ENCODE peak calls at places on chromosomes 12 and 14, in ten cellular contexts. Q, W, I, A, B, G, Z, E, J and F are unnamed samples.

GRCh38 chr14:84197704-84198103 is 1332.2 kb upstream of the FLRT2 start:
- DNase-seq in Q (no peak), W (no peak), I (no peak), A (no peak), B (no peak), G (no peak), Z (no peak), E (no peak), J (no peak), F (no peak)

GRCh38 chr14:79161576-79161975 is 991.4 kb downstream of the NRXN3 start:
- DNase-seq in Q (peak; percentile 14), W (no peak), I (peak; percentile 1), A (no peak), B (no peak), G (no peak), Z (no peak), E (peak; percentile 16), J (no peak), F (no peak)

GRCh38 chr12:52382854-52383253 is 2.6 kb downstream of the KRT84 start:
- DNase-seq in Q (no peak), W (no peak), I (no peak), A (no peak), B (no peak), G (no peak), Z (no peak), E (no peak), J (no peak), F (no peak)

GRCh38 chr14:75561013-75561432 is 17.4 kb upstream of the FLVCR2 start:
- DNase-seq in Q (peak; percentile 71), W (peak; percentile 59), I (peak; percentile 98), A (peak; percentile 58), B (no peak), G (no peak), Z (no peak), E (peak; percentile 87), J (peak; percentile 75), F (peak; percentile 87)

GRCh38 chr12:93699271-93700141 is 22.3 kb downstream of the CRADD start:
- DNase-seq in Q (no peak), W (no peak), I (no peak), A (no peak), B (peak; percentile 64), G (no peak), Z (no peak), E (no peak), J (no peak), F (no peak)

GRCh38 chr14:45051180-45051579 is 32.7 kb upstream of the PRPF39 start:
- DNase-seq in Q (no peak), W (no peak), I (no peak), A (no peak), B (no peak), G (no peak), Z (no peak), E (no peak), J (no peak), F (no peak)

GRCh38 chr12:10189653-10190052 is 10.8 kb downstream of the TMEM52B start:
- DNase-seq in Q (no peak), W (no peak), I (peak; percentile 41), A (no peak), B (no peak), G (no peak), Z (no peak), E (no peak), J (no peak), F (no peak)

GRCh38 chr12:56840922-56841321 is 77.8 kb downstream of the HSD17B6 start:
- DNase-seq in Q (no peak), W (no peak), I (no peak), A (no peak), B (no peak), G (no peak), Z (no peak), E (no peak), J (no peak), F (no peak)

GRCh38 chr14:104221636-104222375 is 83.4 kb downstream of the KIF26A start:
- DNase-seq in Q (no peak), W (no peak), I (no peak), A (no peak), B (no peak), G (no peak), Z (no peak), E (no peak), J (peak; percentile 10), F (no peak)

GRCh38 chr14:65296402-65296801 is 116.1 kb upstream of the FUT8 start:
- DNase-seq in Q (no peak), W (no peak), I (no peak), A (no peak), B (no peak), G (no peak), Z (no peak), E (no peak), J (no peak), F (no peak)

GRCh38 chr12:2049604-2050540 is 2.9 kb upstream of the CACNA1C start:
- DNase-seq in Q (no peak), W (no peak), I (no peak), A (no peak), B (no peak), G (no peak), Z (no peak), E (no peak), J (no peak), F (no peak)

GRCh38 chr12:6326316-6326959 is 15.4 kb downstream of the TNFRSF1A start:
- DNase-seq in Q (peak; percentile 40), W (no peak), I (no peak), A (no peak), B (no peak), G (no peak), Z (no peak), E (peak; percentile 77), J (peak; percentile 74), F (peak; percentile 57)

GRCh38 chr14:68569970-68570409 is 222.9 kb downstream of the ZFP36L1 start:
- DNase-seq in Q (no peak), W (no peak), I (no peak), A (no peak), B (no peak), G (no peak), Z (no peak), E (no peak), J (no peak), F (no peak)

GRCh38 chr12:52058631-52059324 is 7.5 kb downstream of the NR4A1 start:
- DNase-seq in Q (no peak), W (no peak), I (no peak), A (no peak), B (no peak), G (no peak), Z (no peak), E (no peak), J (no peak), F (no peak)

GRCh38 chr12:89542912-89543592 is 17.2 kb upstream of the POC1B start:
- DNase-seq in Q (peak; percentile 77), W (peak; percentile 78), I (peak; percentile 62), A (peak; percentile 54), B (no peak), G (peak; percentile 15), Z (peak; percentile 18), E (peak; percentile 77), J (peak; percentile 79), F (peak; percentile 77)

GRCh38 chr12:55637467-55637866 is 775 bp downstream of the OR10P1 start:
- DNase-seq in Q (peak; percentile 62), W (no peak), I (no peak), A (no peak), B (no peak), G (no peak), Z (no peak), E (no peak), J (no peak), F (no peak)

GRCh38 chr14:102323102-102323501 is 3.6 kb downstream of the ZNF839 start:
- DNase-seq in Q (peak; percentile 47), W (peak; percentile 54), I (peak; percentile 49), A (peak; percentile 84), B (peak; percentile 62), G (no peak), Z (no peak), E (no peak), J (peak; percentile 59), F (peak; percentile 72)

GRCh38 chr12:93361159-93361919 is 16.4 kb upstream of the NUDT4 start:
- DNase-seq in Q (no peak), W (no peak), I (no peak), A (no peak), B (no peak), G (no peak), Z (no peak), E (no peak), J (no peak), F (peak; percentile 17)

GRCh38 chr12:102008615-102009126 is 53.1 kb downstream of the WASHC3 start:
- DNase-seq in Q (no peak), W (no peak), I (no peak), A (no peak), B (no peak), G (no peak), Z (no peak), E (no peak), J (no peak), F (no peak)

GRCh38 chr12:65665817-65666216 is 158.5 kb upstream of the HMGA2 start:
- DNase-seq in Q (no peak), W (no peak), I (no peak), A (no peak), B (no peak), G (no peak), Z (no peak), E (no peak), J (no peak), F (no peak)

GRCh38 chr14:70885343-70886014 is 21.8 kb upstream of the PCNX1 start:
- DNase-seq in Q (peak; percentile 84), W (no peak), I (no peak), A (no peak), B (no peak), G (peak; percentile 60), Z (no peak), E (no peak), J (peak; percentile 12), F (no peak)

GRCh38 chr12:64995831-64996230 is 125.3 kb downstream of the WIF1 start:
- DNase-seq in Q (no peak), W (no peak), I (no peak), A (no peak), B (no peak), G (no peak), Z (no peak), E (no peak), J (no peak), F (no peak)

GRCh38 chr12:115210533-115211252 is 526.7 kb upstream of the TBX3 start:
- DNase-seq in Q (no peak), W (no peak), I (no peak), A (no peak), B (no peak), G (no peak), Z (no peak), E (no peak), J (no peak), F (no peak)

GRCh38 chr12:6226002-6226700 is 26.0 kb downstream of the CD9 start:
- DNase-seq in Q (no peak), W (no peak), I (no peak), A (no peak), B (no peak), G (no peak), Z (no peak), E (no peak), J (no peak), F (no peak)

GRCh38 chr12:89893972-89894706 is 185.5 kb upstream of the ATP2B1 start:
- DNase-seq in Q (no peak), W (no peak), I (no peak), A (no peak), B (no peak), G (no peak), Z (no peak), E (no peak), J (no peak), F (no peak)

GRCh38 chr14:70254476-70254961 is 65.8 kb upstream of the SLC8A3 start:
- DNase-seq in Q (peak; percentile 25), W (peak; percentile 32), I (peak; percentile 28), A (no peak), B (no peak), G (no peak), Z (peak; percentile 5), E (peak; percentile 39), J (peak; percentile 65), F (peak; percentile 42)

GRCh38 chr14:67815573-67816235 is 686 bp downstream of the ZFYVE26 start:
- DNase-seq in Q (no peak), W (peak; percentile 25), I (peak; percentile 19), A (no peak), B (no peak), G (no peak), Z (no peak), E (peak; percentile 13), J (no peak), F (no peak)

GRCh38 chr14:98118749-98119148 is 1153.2 kb downstream of the BCL11B start:
- DNase-seq in Q (no peak), W (no peak), I (no peak), A (no peak), B (no peak), G (no peak), Z (no peak), E (no peak), J (no peak), F (no peak)